ENCODE peak calls at places on chromosomes 7 and 10, in four cellular contexts. One of them, this sample, is unnamed.

GRCh38 chr10:34598972-34599371 is 216.1 kb downstream of the PARD3 start:
- DNase-seq in AG08395: no peak
- DNase-seq in psoas muscle: no peak
- DNase-seq in NCI-H1436: no peak
- DNase-seq in this sample: no peak

GRCh38 chr10:113126506-113127192 is 176.6 kb downstream of the TCF7L2 start:
- DNase-seq in AG08395: peak
- DNase-seq in psoas muscle: peak
- DNase-seq in NCI-H1436: peak
- DNase-seq in this sample: no peak

GRCh38 chr10:22704348-22705341 is 9.7 kb downstream of the PIP4K2A start:
- DNase-seq in AG08395: no peak
- DNase-seq in psoas muscle: no peak
- DNase-seq in NCI-H1436: no peak
- DNase-seq in this sample: no peak

GRCh38 chr7:45101748-45102147 is 9.7 kb downstream of the TBRG4 start:
- DNase-seq in AG08395: no peak
- DNase-seq in psoas muscle: no peak
- DNase-seq in NCI-H1436: no peak
- DNase-seq in this sample: no peak

GRCh38 chr7:122886357-122887081 is at the start of gene CADPS2:
- DNase-seq in AG08395: peak
- DNase-seq in psoas muscle: peak
- DNase-seq in NCI-H1436: peak
- DNase-seq in this sample: peak

GRCh38 chr10:98367626-98368451 is 47.1 kb downstream of the PYROXD2 start:
- DNase-seq in AG08395: no peak
- DNase-seq in psoas muscle: no peak
- DNase-seq in NCI-H1436: no peak
- DNase-seq in this sample: no peak

GRCh38 chr7:108529341-108529740 is 3.4 kb upstream of the PNPLA8 start:
- DNase-seq in AG08395: no peak
- DNase-seq in psoas muscle: no peak
- DNase-seq in NCI-H1436: peak
- DNase-seq in this sample: no peak

GRCh38 chr10:24459836-24460235 is 250.9 kb downstream of the KIAA1217 start:
- DNase-seq in AG08395: no peak
- DNase-seq in psoas muscle: no peak
- DNase-seq in NCI-H1436: no peak
- DNase-seq in this sample: no peak

GRCh38 chr10:78209987-78210386 is 176.3 kb downstream of the RPS24 start:
- DNase-seq in AG08395: no peak
- DNase-seq in psoas muscle: no peak
- DNase-seq in NCI-H1436: no peak
- DNase-seq in this sample: no peak

GRCh38 chr10:324593-324992 is 189.3 kb downstream of the ZMYND11 start:
- DNase-seq in AG08395: no peak
- DNase-seq in psoas muscle: no peak
- DNase-seq in NCI-H1436: no peak
- DNase-seq in this sample: peak

GRCh38 chr7:99864041-99864440 is 12.8 kb downstream of the OR2AE1 start:
- DNase-seq in AG08395: no peak
- DNase-seq in psoas muscle: no peak
- DNase-seq in NCI-H1436: no peak
- DNase-seq in this sample: no peak

GRCh38 chr7:90613088-90613498 is 17.0 kb downstream of the CDK14 start:
- DNase-seq in AG08395: peak
- DNase-seq in psoas muscle: no peak
- DNase-seq in NCI-H1436: no peak
- DNase-seq in this sample: no peak

GRCh38 chr7:43449577-43449976 is 133.3 kb upstream of the STK17A start:
- DNase-seq in AG08395: no peak
- DNase-seq in psoas muscle: no peak
- DNase-seq in NCI-H1436: no peak
- DNase-seq in this sample: no peak

GRCh38 chr10:102752934-102753664 is 9.4 kb downstream of the WBP1L start:
- DNase-seq in AG08395: peak
- DNase-seq in psoas muscle: no peak
- DNase-seq in NCI-H1436: peak
- DNase-seq in this sample: no peak

GRCh38 chr7:91784469-91784868 is 96.0 kb downstream of the MTERF1 start:
- DNase-seq in AG08395: peak
- DNase-seq in psoas muscle: no peak
- DNase-seq in NCI-H1436: peak
- DNase-seq in this sample: no peak

GRCh38 chr10:60480865-60481563 is 91.3 kb upstream of the ANK3 start:
- DNase-seq in AG08395: peak
- DNase-seq in psoas muscle: no peak
- DNase-seq in NCI-H1436: no peak
- DNase-seq in this sample: peak

GRCh38 chr7:3579638-3580219 is 278.7 kb downstream of the SDK1 start:
- DNase-seq in AG08395: no peak
- DNase-seq in psoas muscle: no peak
- DNase-seq in NCI-H1436: no peak
- DNase-seq in this sample: no peak

GRCh38 chr7:131100357-131101054 is 227.2 kb upstream of the MKLN1 start:
- DNase-seq in AG08395: no peak
- DNase-seq in psoas muscle: no peak
- DNase-seq in NCI-H1436: no peak
- DNase-seq in this sample: no peak

GRCh38 chr7:64947252-64948000 is 43.4 kb downstream of the ZNF117 start:
- DNase-seq in AG08395: no peak
- DNase-seq in psoas muscle: no peak
- DNase-seq in NCI-H1436: no peak
- DNase-seq in this sample: peak

This sample was measured in lower leg skin.